ENCODE peak calls at places on chromosomes 11 and 22, in seven cellular contexts. U is skeletal muscle cell, H is aorta, W is H7, D is substantia nigra, N is T-helper 1 cell, A is HuH-7. T is an unnamed sample.

GRCh38 chr11:121655481-121656332 is 202.9 kb upstream of the SORL1-AS1 start:
- DNase-seq in W (peak), H (peak), D (peak), A (peak), N (peak), U (peak), T (peak)

GRCh38 chr11:107824668-107825369 is 33.8 kb downstream of the SLC35F2 start:
- DNase-seq in N (no peak), U (no peak), W (no peak), D (no peak), A (no peak), H (no peak), T (no peak)

GRCh38 chr22:22548910-22549309 is 10.2 kb downstream of the PRAME start:
- DNase-seq in H (no peak), D (no peak), A (no peak), U (no peak), W (no peak), N (no peak), T (no peak)

GRCh38 chr22:39839917-39840510 is 53.5 kb downstream of the ENTHD1 start:
- DNase-seq in N (no peak), U (no peak), W (no peak), D (no peak), H (no peak), A (no peak), T (no peak)

GRCh38 chr11:80144932-80145612 is 704.2 kb upstream of the TENM4 start:
- DNase-seq in H (no peak), D (no peak), U (no peak), W (no peak), A (no peak), N (no peak), T (no peak)

GRCh38 chr11:95512682-95513081 is 276.9 kb downstream of the FAM76B start:
- DNase-seq in H (no peak), N (no peak), U (peak), A (no peak), D (no peak), W (no peak), T (no peak)

GRCh38 chr11:33000181-33000580 is 15.5 kb upstream of the DEPDC7 start:
- DNase-seq in U (peak), W (no peak), A (no peak), N (no peak), H (no peak), D (no peak), T (no peak)

GRCh38 chr22:26474687-26475086 is 8.9 kb downstream of the HPS4 start:
- DNase-seq in N (no peak), D (no peak), H (no peak), A (no peak), W (no peak), U (no peak), T (no peak)

GRCh38 chr22:20434264-20434751 is 3.3 kb downstream of the SCARF2 start:
- DNase-seq in N (no peak), A (no peak), H (peak), U (no peak), W (peak), D (no peak), T (no peak)

GRCh38 chr11:70811483-70811882 is 413.2 kb downstream of the CTTN start:
- DNase-seq in D (no peak), W (no peak), H (no peak), A (no peak), U (no peak), N (no peak), T (no peak)

GRCh38 chr11:16086229-16086628 is 270.1 kb downstream of the SOX6 start:
- DNase-seq in A (no peak), N (no peak), W (no peak), D (no peak), H (no peak), U (no peak), T (peak)

GRCh38 chr11:11239959-11240358 is 113.1 kb downstream of the CSNK2A3 start:
- DNase-seq in H (no peak), A (no peak), U (no peak), D (no peak), W (no peak), N (no peak), T (no peak)

GRCh38 chr11:12050911-12051667 is 42.7 kb upstream of the DKK3 start:
- DNase-seq in D (no peak), A (no peak), H (no peak), W (no peak), N (no peak), U (no peak), T (no peak)

GRCh38 chr22:31973739-31974138 is 29.4 kb downstream of the YWHAH start:
- DNase-seq in A (no peak), D (no peak), H (no peak), W (no peak), N (no peak), U (no peak), T (no peak)

GRCh38 chr11:108672113-108672512 is 7.2 kb downstream of the DDX10 start:
- DNase-seq in W (no peak), A (no peak), U (no peak), N (no peak), D (no peak), H (no peak), T (no peak)

GRCh38 chr22:49640366-49641095 is 187.1 kb downstream of the BRD1 start:
- DNase-seq in W (no peak), N (no peak), H (no peak), D (no peak), U (no peak), A (no peak), T (no peak)

GRCh38 chr22:22605074-22605404 is 39.4 kb upstream of the GGTLC2 start:
- DNase-seq in U (no peak), W (no peak), D (no peak), H (no peak), N (no peak), A (no peak), T (no peak)

GRCh38 chr11:111960916-111961315 is 23.8 kb downstream of the DIXDC1 start:
- DNase-seq in D (no peak), N (no peak), W (peak), H (no peak), U (no peak), A (no peak), T (no peak)

GRCh38 chr11:119550330-119550729 is 127.4 kb upstream of the THY1 start:
- DNase-seq in H (no peak), A (no peak), W (no peak), N (no peak), U (no peak), D (no peak), T (no peak)

GRCh38 chr22:50308986-50309600 is 1.6 kb upstream of the PLXNB2 start:
- DNase-seq in W (no peak), U (no peak), N (no peak), H (no peak), D (peak), A (no peak), T (peak)

GRCh38 chr11:67071420-67072284 is 15.0 kb downstream of the RHOD start:
- DNase-seq in W (peak), H (peak), N (peak), D (peak), U (no peak), A (peak), T (peak)

GRCh38 chr22:47015589-47016178 is 253.2 kb downstream of the TBC1D22A start:
- DNase-seq in H (no peak), A (no peak), N (no peak), U (no peak), W (no peak), D (no peak), T (peak)

GRCh38 chr11:134879931-134880330 is 467.9 kb upstream of the B3GAT1 start:
- DNase-seq in N (no peak), W (no peak), A (no peak), U (no peak), H (no peak), D (no peak), T (no peak)

GRCh38 chr22:49780281-49780991 is 47.2 kb downstream of the BRD1 start:
- DNase-seq in N (no peak), U (peak), A (no peak), H (peak), D (no peak), W (peak), T (no peak)

GRCh38 chr22:28247667-28248363 is 328.8 kb upstream of the PITPNB start:
- DNase-seq in W (no peak), U (no peak), D (peak), H (no peak), N (no peak), A (no peak), T (no peak)

GRCh38 chr22:22397292-22397870 is 111.2 kb downstream of the ZNF280B start:
- DNase-seq in U (no peak), D (peak), H (no peak), W (no peak), A (peak), N (no peak), T (peak)

GRCh38 chr11:45919276-45919675 is 1.6 kb upstream of the PEX16 start:
- DNase-seq in U (no peak), H (peak), D (no peak), N (no peak), W (peak), A (no peak), T (no peak)

GRCh38 chr11:1234054-1234720 is 11.3 kb downstream of the MUC5B start:
- DNase-seq in A (no peak), N (peak), D (no peak), W (peak), U (no peak), H (peak), T (peak)

GRCh38 chr11:62054484-62055121 is 69.2 kb upstream of the INCENP start:
- DNase-seq in U (no peak), A (peak), N (no peak), H (no peak), D (no peak), W (no peak), T (peak)

GRCh38 chr11:76617553-76618265 is 52.8 kb downstream of the LRRC32 start:
- DNase-seq in D (no peak), A (no peak), U (no peak), W (no peak), N (no peak), H (peak), T (no peak)

GRCh38 chr11:86743223-86744118 is 56.9 kb upstream of the PRSS23 start:
- DNase-seq in D (no peak), H (peak), A (no peak), W (no peak), N (no peak), U (peak), T (peak)

GRCh38 chr11:60739114-60739513 is 14.6 kb downstream of the MS4A18 start:
- DNase-seq in D (no peak), W (peak), A (no peak), H (no peak), U (no peak), N (no peak), T (no peak)

GRCh38 chr11:17976651-17977050 is 36.2 kb downstream of the SERGEF start:
- DNase-seq in H (no peak), A (no peak), N (no peak), U (no peak), W (no peak), D (no peak), T (peak)

GRCh38 chr11:32379714-32380113 is 55.6 kb downstream of the WT1 start:
- DNase-seq in H (no peak), D (no peak), W (no peak), N (no peak), A (no peak), U (no peak), T (no peak)

GRCh38 chr22:19658057-19658966 is 56.0 kb upstream of the SEPTIN5 start:
- DNase-seq in H (no peak), U (no peak), W (no peak), A (no peak), D (no peak), N (no peak), T (no peak)

GRCh38 chr22:50085211-50085999 is at the start of gene MLC1:
- DNase-seq in H (peak), W (peak), N (no peak), A (no peak), U (no peak), D (peak), T (no peak)

GRCh38 chr11:78927511-78927910 is 352.8 kb upstream of the NARS2 start:
- DNase-seq in W (no peak), D (no peak), A (no peak), H (no peak), N (no peak), U (no peak), T (no peak)

GRCh38 chr11:46390331-46391171 is 1.0 kb downstream of the CHRM4 start:
- DNase-seq in N (no peak), D (no peak), H (no peak), W (peak), U (no peak), A (no peak), T (peak)

T was measured in WERI-Rb-1.